ENCODE peak calls at places on chromosomes 11 and 22, in six cellular contexts. P, L, J, F, W and X are unnamed samples.

GRCh38 chr22:23557036-23557435 is 23.1 kb downstream of the IGLL1 start:
- DNase-seq in P (no peak), L (no peak), J (no peak), F (no peak), W (no peak), X (no peak)

GRCh38 chr22:47901911-47902310 is 1139.5 kb downstream of the TBC1D22A start:
- DNase-seq in P (no peak), L (no peak), J (peak), F (no peak), W (no peak), X (no peak)

GRCh38 chr11:102560555-102561011 is 30.0 kb upstream of the MMP7 start:
- DNase-seq in P (no peak), L (peak), J (no peak), F (no peak), W (peak), X (peak)

GRCh38 chr11:15309296-15309695 is 194.6 kb downstream of the INSC start:
- DNase-seq in P (no peak), L (no peak), J (no peak), F (no peak), W (no peak), X (no peak)

GRCh38 chr11:116890607-116891006 is 53.2 kb upstream of the APOA1 start:
- DNase-seq in P (no peak), L (no peak), J (no peak), F (no peak), W (no peak), X (no peak)

GRCh38 chr11:85809881-85810280 is 1.1 kb downstream of the SYTL2 start:
- DNase-seq in P (no peak), L (peak), J (peak), F (no peak), W (no peak), X (peak)

GRCh38 chr11:112817376-112817775 is 143.8 kb upstream of the NCAM1 start:
- DNase-seq in P (no peak), L (no peak), J (no peak), F (no peak), W (no peak), X (no peak)

GRCh38 chr11:64313491-64314145 is 3.7 kb downstream of the TRMT112 start:
- DNase-seq in P (no peak), L (peak), J (peak), F (no peak), W (no peak), X (no peak)

GRCh38 chr11:66473608-66474525 is 6.4 kb upstream of the DPP3 start:
- DNase-seq in P (no peak), L (no peak), J (peak), F (no peak), W (no peak), X (no peak)

GRCh38 chr11:71184421-71185210 is 67.8 kb downstream of the SHANK2 start:
- DNase-seq in P (no peak), L (no peak), J (no peak), F (no peak), W (no peak), X (no peak)

GRCh38 chr22:47121791-47122190 is 359.3 kb downstream of the TBC1D22A start:
- DNase-seq in P (no peak), L (no peak), J (no peak), F (no peak), W (no peak), X (no peak)

GRCh38 chr11:77748266-77748665 is 72.3 kb downstream of the RSF1 start:
- DNase-seq in P (no peak), L (no peak), J (no peak), F (no peak), W (no peak), X (no peak)

GRCh38 chr11:111937859-111938258 is 716 bp downstream of the DIXDC1 start:
- DNase-seq in P (no peak), L (no peak), J (no peak), F (no peak), W (no peak), X (no peak)

GRCh38 chr22:23353696-23354095 is 173.4 kb downstream of the BCR start:
- DNase-seq in P (no peak), L (no peak), J (no peak), F (no peak), W (no peak), X (no peak)

GRCh38 chr22:29108137-29108536 is 35.3 kb downstream of the KREMEN1 start:
- DNase-seq in P (no peak), L (no peak), J (no peak), F (no peak), W (no peak), X (peak)

GRCh38 chr11:69924308-69925161 is 105.3 kb upstream of the FGF3 start:
- DNase-seq in P (no peak), L (no peak), J (no peak), F (no peak), W (no peak), X (no peak)

GRCh38 chr11:61020706-61021235 is 49.3 kb downstream of the CD6 start:
- DNase-seq in P (no peak), L (no peak), J (no peak), F (no peak), W (no peak), X (no peak)

GRCh38 chr22:47210686-47211085 is 448.2 kb downstream of the TBC1D22A start:
- DNase-seq in P (no peak), L (no peak), J (no peak), F (no peak), W (peak), X (no peak)